ENCODE peak calls at places on chromosomes 6 and 20, in eight cellular contexts. E, P, O, D, F, N, V and L are unnamed samples.

GRCh38 chr6:16769131-16769985 is 8.1 kb upstream of the ATXN1 start:
- DNase-seq in E (no peak), O (no peak), F (peak), N (peak), V (peak), P (peak), D (peak), L (no peak)

GRCh38 chr20:23237166-23237565 is 113.4 kb upstream of the NXT1 start:
- DNase-seq in F (no peak), E (no peak), V (no peak), O (no peak), D (no peak), N (no peak), P (no peak), L (no peak)

GRCh38 chr20:45588800-45589199 is 9.7 kb upstream of the WFDC8 start:
- DNase-seq in V (no peak), E (no peak), D (no peak), F (no peak), O (no peak), P (no peak), N (no peak), L (no peak)

GRCh38 chr6:90714319-90714718 is 127.4 kb upstream of the MAP3K7 start:
- DNase-seq in O (no peak), F (no peak), V (no peak), P (no peak), N (no peak), E (no peak), D (no peak), L (no peak)

GRCh38 chr6:132675749-132676148 is 16.8 kb upstream of the TAAR1 start:
- DNase-seq in N (no peak), E (no peak), D (no peak), V (no peak), O (no peak), F (no peak), P (no peak), L (no peak)

GRCh38 chr20:58361549-58361948 is 27.5 kb upstream of the VAPB start:
- DNase-seq in V (peak), D (peak), P (no peak), F (peak), O (no peak), N (no peak), E (no peak), L (no peak)

GRCh38 chr20:20553534-20553933 is 158.9 kb downstream of the RALGAPA2 start:
- DNase-seq in O (no peak), N (no peak), F (no peak), D (no peak), P (no peak), V (no peak), E (no peak), L (no peak)

GRCh38 chr6:41467106-41467505 is 79.1 kb upstream of the FOXP4 start:
- DNase-seq in O (no peak), V (no peak), D (no peak), N (no peak), E (no peak), P (no peak), F (no peak), L (no peak)

GRCh38 chr6:156242206-156242605 is 535.0 kb upstream of the ARID1B start:
- DNase-seq in P (no peak), O (no peak), E (no peak), N (no peak), V (no peak), F (no peak), D (no peak), L (no peak)

GRCh38 chr6:27138837-27139752 is 108.4 kb upstream of the PRSS16 start:
- DNase-seq in D (peak), E (no peak), P (peak), V (no peak), O (no peak), F (no peak), N (peak), L (peak)

GRCh38 chr6:144602523-144603180 is 317.5 kb downstream of the UTRN start:
- DNase-seq in N (no peak), O (no peak), D (no peak), E (no peak), V (no peak), F (no peak), P (no peak), L (no peak)

GRCh38 chr20:52493177-52493711 is 301.7 kb upstream of the ZFP64 start:
- DNase-seq in N (no peak), O (no peak), D (peak), P (peak), F (no peak), E (no peak), V (no peak), L (peak)

GRCh38 chr20:9903048-9903651 is 64.3 kb upstream of the PAK5 start:
- DNase-seq in D (no peak), P (no peak), O (no peak), V (peak), E (no peak), F (no peak), N (no peak), L (peak)

GRCh38 chr6:13229205-13230085 is 98.9 kb downstream of the TBC1D7 start:
- DNase-seq in D (peak), F (no peak), E (no peak), N (peak), O (no peak), P (no peak), V (peak), L (no peak)

GRCh38 chr20:31637660-31638059 is at the start of gene COX4I2:
- DNase-seq in F (no peak), V (no peak), P (peak), O (no peak), N (no peak), E (no peak), D (peak), L (no peak)

GRCh38 chr6:142478117-142478516 is 176.3 kb downstream of the ADGRG6 start:
- DNase-seq in D (no peak), E (no peak), N (no peak), V (peak), P (no peak), O (no peak), F (no peak), L (no peak)

GRCh38 chr6:145749632-145750031 is 14.3 kb upstream of the EPM2A start:
- DNase-seq in V (peak), D (no peak), O (no peak), P (no peak), N (no peak), E (no peak), F (peak), L (no peak)

GRCh38 chr6:116011096-116011401 is 49.6 kb downstream of the FRK start:
- DNase-seq in F (no peak), N (no peak), O (no peak), V (no peak), E (no peak), D (no peak), P (no peak), L (no peak)

GRCh38 chr20:33897313-33897912 is 86.3 kb downstream of the CHMP4B start:
- DNase-seq in D (no peak), F (no peak), E (no peak), P (no peak), N (no peak), O (no peak), V (no peak), L (peak)

GRCh38 chr6:168158280-168158979 is 79.4 kb upstream of the FRMD1 start:
- DNase-seq in N (no peak), O (no peak), D (no peak), P (no peak), V (no peak), F (no peak), E (no peak), L (no peak)

GRCh38 chr6:3140201-3140600 is 17.1 kb downstream of the TUBB2A start:
- DNase-seq in P (no peak), V (no peak), O (no peak), D (no peak), F (no peak), N (no peak), E (no peak), L (no peak)

GRCh38 chr6:170083236-170084051 is 207.4 kb downstream of the DLL1 start:
- DNase-seq in V (no peak), D (no peak), F (no peak), O (no peak), N (no peak), P (no peak), E (no peak), L (no peak)

GRCh38 chr20:46132705-46133120 is 14.6 kb downstream of the CD40 start:
- DNase-seq in V (peak), F (peak), E (peak), P (peak), N (peak), D (peak), O (peak), L (peak)

GRCh38 chr6:168045706-168046620 is 33.0 kb downstream of the FRMD1 start:
- DNase-seq in D (no peak), O (no peak), P (no peak), F (no peak), V (no peak), N (no peak), E (no peak), L (no peak)

GRCh38 chr20:4962257-4962855 is 39.0 kb downstream of the SLC23A2 start:
- DNase-seq in D (no peak), V (no peak), P (no peak), O (no peak), N (no peak), E (no peak), F (no peak), L (no peak)

GRCh38 chr6:36235309-36235708 is 34.6 kb upstream of the PNPLA1 start:
- DNase-seq in E (no peak), D (no peak), F (no peak), N (no peak), P (no peak), O (no peak), V (no peak), L (no peak)

GRCh38 chr6:51844391-51844735 is 243.1 kb downstream of the PKHD1 start:
- DNase-seq in D (no peak), F (no peak), N (no peak), O (no peak), P (no peak), E (no peak), V (peak), L (peak)

GRCh38 chr6:167664678-167665445 is 161.8 kb upstream of the AFDN start:
- DNase-seq in E (no peak), O (no peak), F (no peak), P (no peak), V (no peak), D (no peak), N (no peak), L (no peak)

GRCh38 chr6:168026925-168027324 is 29.5 kb downstream of the KIF25 start:
- DNase-seq in V (no peak), F (no peak), E (no peak), D (no peak), O (no peak), N (no peak), P (no peak), L (no peak)

GRCh38 chr20:58109126-58109880 is 119.2 kb downstream of the ANKRD60 start:
- DNase-seq in N (no peak), O (no peak), F (no peak), V (peak), E (no peak), D (no peak), P (no peak), L (no peak)

GRCh38 chr6:27293436-27294152 is 18.5 kb downstream of the POM121L2 start:
- DNase-seq in F (no peak), D (no peak), V (peak), E (no peak), P (no peak), O (no peak), N (no peak), L (peak)

GRCh38 chr6:70669133-70669532 is 1.4 kb downstream of the SMAP1 start:
- DNase-seq in P (no peak), O (no peak), F (no peak), V (peak), D (no peak), N (no peak), E (no peak), L (no peak)

GRCh38 chr20:19995220-19995863 is 21.8 kb upstream of the NAA20 start:
- DNase-seq in P (no peak), F (no peak), O (no peak), V (peak), D (peak), N (no peak), E (no peak), L (no peak)

GRCh38 chr20:35284992-35285805 is 627 bp upstream of the EIF6 start:
- DNase-seq in N (no peak), E (no peak), D (no peak), V (no peak), P (no peak), F (no peak), O (no peak), L (no peak)
- TF ChIP-seq CTCF in N (no peak), E (no peak), D (no peak), V (no peak), P (no peak), F (no peak), O (no peak), L (no peak)

GRCh38 chr6:24935753-24936152 is at the start of gene RIPOR2:
- DNase-seq in O (no peak), V (no peak), F (no peak), P (peak), D (no peak), N (peak), E (no peak), L (peak)
- TF ChIP-seq CTCF in O (no peak), V (no peak), F (peak), P (no peak), D (no peak), N (peak), E (no peak), L (no peak)

GRCh38 chr6:583639-584038 is 73.3 kb downstream of the HUS1B start:
- DNase-seq in N (no peak), P (no peak), E (no peak), V (no peak), O (no peak), D (no peak), F (no peak), L (no peak)

GRCh38 chr6:583116-583515 is 73.8 kb downstream of the HUS1B start:
- DNase-seq in P (no peak), F (no peak), D (no peak), N (no peak), V (peak), O (no peak), E (no peak), L (no peak)

GRCh38 chr6:582370-582769 is 74.5 kb downstream of the HUS1B start:
- DNase-seq in D (no peak), N (no peak), P (no peak), V (no peak), E (peak), F (peak), O (no peak), L (peak)

GRCh38 chr6:579339-579738 is 77.6 kb downstream of the HUS1B start:
- DNase-seq in N (no peak), F (no peak), E (no peak), O (no peak), V (peak), P (no peak), D (no peak), L (no peak)
- TF ChIP-seq CTCF in N (no peak), F (peak), E (peak), O (no peak), V (no peak), P (no peak), D (no peak), L (no peak)

GRCh38 chr20:38724603-38725457 is 544 bp downstream of the SLC32A1 start:
- DNase-seq in O (no peak), V (no peak), E (no peak), P (no peak), N (peak), F (no peak), D (no peak), L (peak)
- TF ChIP-seq CTCF in O (no peak), V (no peak), E (no peak), P (no peak), N (peak), F (no peak), D (no peak), L (no peak)

GRCh38 chr20:50642288-50642803 is 49.0 kb downstream of the RIPOR3 start:
- DNase-seq in E (no peak), D (peak), P (no peak), N (no peak), F (no peak), V (no peak), O (no peak), L (no peak)

GRCh38 chr20:50648651-50649050 is 42.7 kb downstream of the RIPOR3 start:
- DNase-seq in D (no peak), O (no peak), V (no peak), E (no peak), F (no peak), P (no peak), N (no peak), L (no peak)

GRCh38 chr20:50645253-50646068 is 45.9 kb downstream of the RIPOR3 start:
- DNase-seq in O (peak), D (peak), E (peak), V (peak), N (no peak), P (peak), F (peak), L (peak)

GRCh38 chr20:50649587-50649986 is 41.8 kb downstream of the RIPOR3 start:
- DNase-seq in O (no peak), E (no peak), D (no peak), P (no peak), F (no peak), N (no peak), V (no peak), L (no peak)

DNA sequence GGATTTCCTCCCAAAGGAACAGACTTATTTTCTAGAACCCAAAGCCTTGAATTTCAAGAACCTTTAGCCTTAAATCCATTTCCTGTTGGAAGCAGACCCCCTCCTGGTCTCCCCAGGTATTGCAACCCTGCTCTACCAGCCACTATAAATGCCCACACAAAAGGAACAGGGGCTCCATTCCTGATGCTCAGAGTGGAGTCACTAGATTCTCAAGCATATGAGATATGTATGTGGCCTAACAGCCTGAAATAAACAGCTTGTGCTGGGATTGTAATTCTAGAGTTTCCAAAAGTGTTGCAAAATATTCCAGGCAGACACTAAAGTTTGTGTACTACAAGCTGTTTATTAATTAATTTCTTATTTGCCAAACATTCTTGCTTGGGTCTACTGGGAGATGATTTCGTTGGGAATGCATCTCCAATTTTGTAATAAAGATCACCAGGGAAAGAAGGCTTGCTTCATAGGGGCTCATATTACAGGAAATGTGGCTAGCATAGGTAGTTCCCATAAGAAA is 44.8 kb downstream of the RIPOR3 start:
- DNase-seq in E (no peak), P (no peak), N (no peak), D (no peak), F (no peak), V (peak), O (no peak), L (no peak)
- TF ChIP-seq CTCF in E (peak), P (peak), N (no peak), D (peak), F (peak), V (peak), O (no peak), L (peak)

GRCh38 chr6:24991748-24992467 is 56.1 kb upstream of the RIPOR2 start:
- DNase-seq in N (peak), D (peak), P (peak), E (no peak), O (no peak), V (peak), F (no peak), L (peak)

GRCh38 chr6:24997186-24997585 is 61.4 kb upstream of the RIPOR2 start:
- DNase-seq in P (no peak), O (no peak), E (no peak), D (no peak), V (no peak), N (no peak), F (no peak), L (no peak)

GRCh38 chr6:24995270-24995669 is 59.5 kb upstream of the RIPOR2 start:
- DNase-seq in O (no peak), N (no peak), D (no peak), P (no peak), F (no peak), E (no peak), V (no peak), L (no peak)

GRCh38 chr6:24996145-24996836 is 60.5 kb upstream of the RIPOR2 start:
- DNase-seq in F (no peak), V (no peak), D (no peak), O (no peak), N (no peak), E (no peak), P (no peak), L (no peak)

GRCh38 chr6:24994812-24995211 is 59.1 kb upstream of the RIPOR2 start:
- DNase-seq in O (no peak), F (no peak), E (no peak), V (no peak), D (no peak), N (no peak), P (no peak), L (no peak)
- TF ChIP-seq CTCF in O (no peak), F (no peak), E (no peak), V (no peak), D (no peak), N (no peak), P (no peak), L (no peak)

GRCh38 chr20:62776035-62776691 is 20.1 kb upstream of the MRGBP start:
- DNase-seq in D (no peak), O (no peak), E (no peak), P (no peak), V (no peak), N (no peak), F (no peak), L (no peak)

GRCh38 chr20:62775206-62775605 is 21.1 kb upstream of the MRGBP start:
- DNase-seq in E (no peak), D (no peak), N (no peak), F (no peak), V (no peak), P (no peak), O (no peak), L (no peak)

GRCh38 chr20:62772994-62773858 is 23.0 kb upstream of the MRGBP start:
- DNase-seq in V (peak), F (peak), N (no peak), P (no peak), E (no peak), D (no peak), O (no peak), L (no peak)

GRCh38 chr20:62774076-62774714 is 22.1 kb upstream of the MRGBP start:
- DNase-seq in P (no peak), O (no peak), E (no peak), D (no peak), N (no peak), V (no peak), F (no peak), L (no peak)

DNA sequence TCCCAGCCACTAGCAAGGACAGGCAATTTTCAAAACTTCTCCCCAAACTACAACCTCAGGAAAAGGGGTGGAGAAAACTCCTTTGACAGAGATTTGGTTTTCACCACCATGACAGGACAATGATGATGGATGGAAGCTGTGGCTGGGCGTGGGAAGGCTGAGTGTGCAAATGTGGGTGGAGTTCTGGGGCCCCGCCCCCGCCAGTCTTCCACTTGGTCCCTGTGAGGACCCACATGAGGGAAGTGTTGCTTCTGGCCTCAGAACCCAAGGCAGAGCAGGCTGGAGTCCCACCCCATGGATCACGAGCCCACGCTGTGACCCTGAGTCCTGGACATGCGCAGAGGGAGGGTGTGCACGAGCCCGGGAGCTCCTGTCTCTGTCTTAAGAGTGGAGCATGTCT is 21.5 kb upstream of the MRGBP start:
- DNase-seq in P (no peak), D (no peak), O (no peak), E (no peak), F (no peak), V (no peak), N (no peak), L (no peak)
- TF ChIP-seq CTCF in P (no peak), D (no peak), O (no peak), E (no peak), F (no peak), V (no peak), N (no peak), L (no peak)